ENCODE peak calls at places on chromosomes 2 and 18, in six cellular contexts. One of them, this sample, is unnamed. For H3K36me3, the result is how much of the 10 kb centered on the place peaks cover.

GRCh38 chr2:236570081-236570979 is 705 bp downstream of the ACKR3 start:
- DNase-seq in thyroid gland: peak
- DNase-seq in effector memory CD4-positive, alpha-beta T cell: no peak
- DNase-seq in naive thymus-derived CD4-positive, alpha-beta T cell: no peak
- DNase-seq in left lung: no peak
- DNase-seq in MM.1S: no peak
- DNase-seq in this sample: no peak

GRCh38 chr2:60533114-60534033 is 20.1 kb downstream of the BCL11A start:
- DNase-seq in thyroid gland: no peak
- DNase-seq in effector memory CD4-positive, alpha-beta T cell: no peak
- DNase-seq in naive thymus-derived CD4-positive, alpha-beta T cell: no peak
- DNase-seq in left lung: no peak
- DNase-seq in MM.1S: no peak
- DNase-seq in this sample: no peak

GRCh38 chr2:71452565-71452964 is 796 bp upstream of the DYSF start:
- DNase-seq in thyroid gland: peak
- DNase-seq in effector memory CD4-positive, alpha-beta T cell: no peak
- DNase-seq in naive thymus-derived CD4-positive, alpha-beta T cell: no peak
- DNase-seq in left lung: peak
- DNase-seq in MM.1S: peak
- DNase-seq in this sample: no peak

GRCh38 chr18:61388010-61388409 is 54.8 kb downstream of the CDH20 start:
- DNase-seq in thyroid gland: no peak
- DNase-seq in effector memory CD4-positive, alpha-beta T cell: no peak
- DNase-seq in naive thymus-derived CD4-positive, alpha-beta T cell: no peak
- DNase-seq in left lung: no peak
- DNase-seq in MM.1S: no peak
- DNase-seq in this sample: no peak

GRCh38 chr2:237459741-237460174 is 27.3 kb upstream of the MLPH start:
- DNase-seq in thyroid gland: no peak
- DNase-seq in effector memory CD4-positive, alpha-beta T cell: no peak
- DNase-seq in naive thymus-derived CD4-positive, alpha-beta T cell: no peak
- DNase-seq in left lung: no peak
- DNase-seq in MM.1S: no peak
- DNase-seq in this sample: no peak

GRCh38 chr2:190663348-190663747 is 14.5 kb downstream of the NAB1 start:
- DNase-seq in thyroid gland: no peak
- DNase-seq in effector memory CD4-positive, alpha-beta T cell: no peak
- DNase-seq in naive thymus-derived CD4-positive, alpha-beta T cell: no peak
- DNase-seq in left lung: no peak
- DNase-seq in MM.1S: no peak
- DNase-seq in this sample: no peak

GRCh38 chr2:163717993-163718680 is 17.7 kb downstream of the FIGN start:
- DNase-seq in thyroid gland: no peak
- DNase-seq in effector memory CD4-positive, alpha-beta T cell: no peak
- DNase-seq in naive thymus-derived CD4-positive, alpha-beta T cell: no peak
- DNase-seq in left lung: no peak
- DNase-seq in MM.1S: peak
- DNase-seq in this sample: no peak

GRCh38 chr2:210421916-210422315 is 54.6 kb downstream of the LANCL1 start:
- DNase-seq in thyroid gland: no peak
- DNase-seq in effector memory CD4-positive, alpha-beta T cell: no peak
- DNase-seq in naive thymus-derived CD4-positive, alpha-beta T cell: no peak
- DNase-seq in left lung: no peak
- DNase-seq in MM.1S: no peak
- DNase-seq in this sample: no peak

GRCh38 chr2:3610415-3610814 is 15.5 kb downstream of the COLEC11 start:
- DNase-seq in thyroid gland: no peak
- DNase-seq in effector memory CD4-positive, alpha-beta T cell: no peak
- DNase-seq in naive thymus-derived CD4-positive, alpha-beta T cell: no peak
- DNase-seq in left lung: peak
- DNase-seq in MM.1S: no peak
- DNase-seq in this sample: no peak

GRCh38 chr2:201852878-201853415 is 46.6 kb downstream of the CDK15 start:
- DNase-seq in thyroid gland: no peak
- DNase-seq in effector memory CD4-positive, alpha-beta T cell: no peak
- DNase-seq in naive thymus-derived CD4-positive, alpha-beta T cell: no peak
- DNase-seq in left lung: no peak
- DNase-seq in MM.1S: peak
- DNase-seq in this sample: no peak

GRCh38 chr2:231611273-231612198 is 18.9 kb downstream of the TEX44 start:
- DNase-seq in thyroid gland: no peak
- DNase-seq in effector memory CD4-positive, alpha-beta T cell: no peak
- DNase-seq in naive thymus-derived CD4-positive, alpha-beta T cell: no peak
- DNase-seq in left lung: peak
- DNase-seq in MM.1S: no peak
- DNase-seq in this sample: peak

GRCh38 chr2:130829020-130829419 is 7.7 kb upstream of the ARHGEF4 start:
- DNase-seq in thyroid gland: no peak
- DNase-seq in effector memory CD4-positive, alpha-beta T cell: no peak
- DNase-seq in naive thymus-derived CD4-positive, alpha-beta T cell: no peak
- DNase-seq in left lung: no peak
- DNase-seq in MM.1S: no peak
- DNase-seq in this sample: no peak

GRCh38 chr2:239444626-239445625 is 44.1 kb upstream of the HDAC4 start:
- DNase-seq in thyroid gland: no peak
- DNase-seq in effector memory CD4-positive, alpha-beta T cell: no peak
- DNase-seq in naive thymus-derived CD4-positive, alpha-beta T cell: no peak
- DNase-seq in left lung: peak
- DNase-seq in MM.1S: no peak
- DNase-seq in this sample: peak

GRCh38 chr18:70332694-70333093 is 43.8 kb downstream of the SOCS6 start:
- DNase-seq in thyroid gland: no peak
- DNase-seq in effector memory CD4-positive, alpha-beta T cell: no peak
- DNase-seq in naive thymus-derived CD4-positive, alpha-beta T cell: no peak
- DNase-seq in left lung: no peak
- DNase-seq in MM.1S: no peak
- DNase-seq in this sample: no peak

GRCh38 chr18:5720132-5720531 is 175.2 kb downstream of the TMEM200C start:
- DNase-seq in thyroid gland: no peak
- DNase-seq in effector memory CD4-positive, alpha-beta T cell: no peak
- DNase-seq in naive thymus-derived CD4-positive, alpha-beta T cell: no peak
- DNase-seq in left lung: no peak
- DNase-seq in MM.1S: no peak
- DNase-seq in this sample: no peak

GRCh38 chr2:222548997-222549396 is 106.9 kb downstream of the FARSB start:
- DNase-seq in thyroid gland: peak
- DNase-seq in effector memory CD4-positive, alpha-beta T cell: no peak
- DNase-seq in naive thymus-derived CD4-positive, alpha-beta T cell: no peak
- DNase-seq in left lung: no peak
- DNase-seq in MM.1S: no peak
- DNase-seq in this sample: no peak

GRCh38 chr2:236715511-236715961 is 145.9 kb downstream of the ACKR3 start:
- DNase-seq in thyroid gland: peak
- DNase-seq in effector memory CD4-positive, alpha-beta T cell: no peak
- DNase-seq in naive thymus-derived CD4-positive, alpha-beta T cell: no peak
- DNase-seq in left lung: no peak
- DNase-seq in MM.1S: no peak
- DNase-seq in this sample: no peak

GRCh38 chr2:101026253-101026701 is 24.2 kb downstream of the RPL31 start:
- DNase-seq in thyroid gland: no peak
- DNase-seq in effector memory CD4-positive, alpha-beta T cell: no peak
- DNase-seq in naive thymus-derived CD4-positive, alpha-beta T cell: no peak
- DNase-seq in left lung: no peak
- DNase-seq in MM.1S: no peak
- DNase-seq in this sample: no peak

GRCh38 chr18:71998547-71998946 is 545.6 kb downstream of the CBLN2 start:
- DNase-seq in thyroid gland: no peak
- DNase-seq in effector memory CD4-positive, alpha-beta T cell: no peak
- DNase-seq in naive thymus-derived CD4-positive, alpha-beta T cell: no peak
- DNase-seq in left lung: no peak
- DNase-seq in MM.1S: no peak
- DNase-seq in this sample: no peak

GRCh38 chr2:113826346-113827285 is 63.3 kb upstream of the ACTR3 start:
- DNase-seq in thyroid gland: no peak
- DNase-seq in effector memory CD4-positive, alpha-beta T cell: no peak
- DNase-seq in naive thymus-derived CD4-positive, alpha-beta T cell: no peak
- DNase-seq in left lung: no peak
- DNase-seq in MM.1S: no peak
- DNase-seq in this sample: no peak

GRCh38 chr2:235234711-235235110 is 259.1 kb upstream of the AGAP1 start:
- DNase-seq in thyroid gland: no peak
- DNase-seq in effector memory CD4-positive, alpha-beta T cell: no peak
- DNase-seq in naive thymus-derived CD4-positive, alpha-beta T cell: no peak
- DNase-seq in left lung: no peak
- DNase-seq in MM.1S: no peak
- DNase-seq in this sample: no peak

GRCh38 chr2:156986339-156986988 is 271.0 kb upstream of the GALNT5 start:
- DNase-seq in thyroid gland: no peak
- DNase-seq in effector memory CD4-positive, alpha-beta T cell: no peak
- DNase-seq in naive thymus-derived CD4-positive, alpha-beta T cell: no peak
- DNase-seq in left lung: no peak
- DNase-seq in MM.1S: no peak
- DNase-seq in this sample: no peak

GRCh38 chr2:225599856-225600255 is 200.3 kb downstream of the NYAP2 start:
- DNase-seq in thyroid gland: no peak
- DNase-seq in effector memory CD4-positive, alpha-beta T cell: no peak
- DNase-seq in naive thymus-derived CD4-positive, alpha-beta T cell: no peak
- DNase-seq in left lung: no peak
- DNase-seq in MM.1S: no peak
- DNase-seq in this sample: no peak

GRCh38 chr2:24816404-24816803 is 23.2 kb downstream of the CENPO start:
- DNase-seq in thyroid gland: no peak
- DNase-seq in effector memory CD4-positive, alpha-beta T cell: no peak
- DNase-seq in naive thymus-derived CD4-positive, alpha-beta T cell: no peak
- DNase-seq in left lung: no peak
- DNase-seq in MM.1S: no peak
- DNase-seq in this sample: no peak

GRCh38 chr2:24814498-24814897 is 21.3 kb downstream of the CENPO start:
- DNase-seq in thyroid gland: no peak
- DNase-seq in effector memory CD4-positive, alpha-beta T cell: no peak
- DNase-seq in naive thymus-derived CD4-positive, alpha-beta T cell: no peak
- DNase-seq in left lung: no peak
- DNase-seq in MM.1S: no peak
- DNase-seq in this sample: no peak

GRCh38 chr2:24815171-24815570 is 21.9 kb downstream of the CENPO start:
- DNase-seq in thyroid gland: no peak
- DNase-seq in effector memory CD4-positive, alpha-beta T cell: no peak
- DNase-seq in naive thymus-derived CD4-positive, alpha-beta T cell: no peak
- DNase-seq in left lung: no peak
- DNase-seq in MM.1S: no peak
- DNase-seq in this sample: no peak

GRCh38 chr2:24818721-24819167 is 25.5 kb downstream of the CENPO start:
- DNase-seq in thyroid gland: no peak
- DNase-seq in effector memory CD4-positive, alpha-beta T cell: no peak
- DNase-seq in naive thymus-derived CD4-positive, alpha-beta T cell: no peak
- DNase-seq in left lung: peak
- DNase-seq in MM.1S: no peak
- DNase-seq in this sample: peak

GRCh38 chr2:24816884-24817283 is 23.7 kb downstream of the CENPO start:
- DNase-seq in thyroid gland: no peak
- DNase-seq in effector memory CD4-positive, alpha-beta T cell: no peak
- DNase-seq in naive thymus-derived CD4-positive, alpha-beta T cell: no peak
- DNase-seq in left lung: no peak
- DNase-seq in MM.1S: no peak
- DNase-seq in this sample: peak
- H3K36me3 ChIP-seq in thyroid gland: under half
- H3K36me3 ChIP-seq in effector memory CD4-positive, alpha-beta T cell: under half
- H3K36me3 ChIP-seq in naive thymus-derived CD4-positive, alpha-beta T cell: under half
- H3K36me3 ChIP-seq in left lung: half or more
- H3K36me3 ChIP-seq in MM.1S: under half
- H3K36me3 ChIP-seq in this sample: under half

GRCh38 chr2:88053301-88053700 is 2.3 kb downstream of the KRCC1 start:
- DNase-seq in thyroid gland: no peak
- DNase-seq in effector memory CD4-positive, alpha-beta T cell: no peak
- DNase-seq in naive thymus-derived CD4-positive, alpha-beta T cell: no peak
- DNase-seq in left lung: no peak
- DNase-seq in MM.1S: no peak
- DNase-seq in this sample: no peak
- H3K4me3 ChIP-seq in thyroid gland: no peak
- H3K4me3 ChIP-seq in effector memory CD4-positive, alpha-beta T cell: no peak
- H3K4me3 ChIP-seq in naive thymus-derived CD4-positive, alpha-beta T cell: no peak
- H3K4me3 ChIP-seq in left lung: peak
- H3K4me3 ChIP-seq in MM.1S: no peak
- H3K4me3 ChIP-seq in this sample: no peak

DNA sequence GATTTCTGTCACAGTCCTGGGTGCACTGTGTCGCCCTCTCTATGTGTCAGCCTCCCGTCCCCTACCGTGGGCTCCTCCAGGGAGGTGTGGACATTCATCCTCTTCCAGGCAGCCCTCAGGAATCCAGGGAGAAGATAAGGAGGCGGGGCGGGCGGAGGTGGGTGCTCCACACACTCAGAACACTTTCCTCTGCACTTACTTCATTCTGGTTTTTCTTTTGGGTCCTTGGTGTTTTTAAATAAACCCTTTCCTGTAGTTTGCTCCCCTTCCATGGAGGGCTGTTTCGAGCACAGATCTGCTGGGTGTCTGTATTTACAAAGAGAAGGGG is 183.9 kb downstream of the FAM210A start:
- DNase-seq in thyroid gland: no peak
- DNase-seq in effector memory CD4-positive, alpha-beta T cell: no peak
- DNase-seq in naive thymus-derived CD4-positive, alpha-beta T cell: no peak
- DNase-seq in left lung: no peak
- DNase-seq in MM.1S: no peak
- DNase-seq in this sample: no peak
- H3K27ac ChIP-seq in thyroid gland: no peak
- H3K27ac ChIP-seq in effector memory CD4-positive, alpha-beta T cell: no peak
- H3K27ac ChIP-seq in naive thymus-derived CD4-positive, alpha-beta T cell: no peak
- H3K27ac ChIP-seq in left lung: no peak
- H3K27ac ChIP-seq in MM.1S: no peak
- H3K27ac ChIP-seq in this sample: no peak

GRCh38 chr18:23903971-23904370 is 110.6 kb upstream of the TTC39C start:
- DNase-seq in thyroid gland: no peak
- DNase-seq in effector memory CD4-positive, alpha-beta T cell: no peak
- DNase-seq in naive thymus-derived CD4-positive, alpha-beta T cell: no peak
- DNase-seq in left lung: no peak
- DNase-seq in MM.1S: no peak
- DNase-seq in this sample: no peak

GRCh38 chr18:23897733-23898132 is 116.8 kb upstream of the TTC39C start:
- DNase-seq in thyroid gland: no peak
- DNase-seq in effector memory CD4-positive, alpha-beta T cell: no peak
- DNase-seq in naive thymus-derived CD4-positive, alpha-beta T cell: no peak
- DNase-seq in left lung: no peak
- DNase-seq in MM.1S: no peak
- DNase-seq in this sample: no peak

GRCh38 chr18:23902396-23902795 is 112.2 kb upstream of the TTC39C start:
- DNase-seq in thyroid gland: peak
- DNase-seq in effector memory CD4-positive, alpha-beta T cell: no peak
- DNase-seq in naive thymus-derived CD4-positive, alpha-beta T cell: no peak
- DNase-seq in left lung: no peak
- DNase-seq in MM.1S: no peak
- DNase-seq in this sample: no peak

GRCh38 chr18:23897293-23897692 is 117.3 kb upstream of the TTC39C start:
- DNase-seq in thyroid gland: no peak
- DNase-seq in effector memory CD4-positive, alpha-beta T cell: no peak
- DNase-seq in naive thymus-derived CD4-positive, alpha-beta T cell: no peak
- DNase-seq in left lung: no peak
- DNase-seq in MM.1S: no peak
- DNase-seq in this sample: no peak

DNA sequence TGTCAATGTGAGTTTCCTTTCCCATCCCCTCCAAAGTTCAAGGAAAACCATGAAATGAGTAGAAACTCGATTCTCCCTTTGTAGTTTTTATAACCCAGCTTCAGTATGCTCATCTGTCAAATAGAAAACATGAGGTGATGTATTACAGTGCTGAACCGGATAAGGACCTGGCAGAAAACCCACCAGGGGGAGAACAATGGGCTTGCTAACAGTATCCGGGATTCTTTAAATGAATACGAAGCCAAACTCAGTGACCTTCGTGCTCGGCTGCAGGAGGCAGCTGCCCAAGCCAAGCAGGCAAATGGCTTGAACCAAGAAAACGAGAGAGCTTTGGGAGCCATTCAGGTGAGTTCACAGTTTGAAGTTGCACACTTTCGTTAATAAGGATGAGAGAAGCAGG is 113.6 kb upstream of the TTC39C start:
- DNase-seq in thyroid gland: no peak
- DNase-seq in effector memory CD4-positive, alpha-beta T cell: no peak
- DNase-seq in naive thymus-derived CD4-positive, alpha-beta T cell: no peak
- DNase-seq in left lung: no peak
- DNase-seq in MM.1S: no peak
- DNase-seq in this sample: peak
- H3K36me3 ChIP-seq in thyroid gland: under half
- H3K36me3 ChIP-seq in effector memory CD4-positive, alpha-beta T cell: under half
- H3K36me3 ChIP-seq in naive thymus-derived CD4-positive, alpha-beta T cell: under half
- H3K36me3 ChIP-seq in left lung: under half
- H3K36me3 ChIP-seq in MM.1S: under half
- H3K36me3 ChIP-seq in this sample: under half